ENCODE peak calls at places on chromosomes 5 and 9, in six cellular contexts. One of them, this sample, is unnamed.

GRCh38 chr5:371811-372555 is 50.5 kb downstream of the AHRR start:
- DNase-seq in astrocyte of the cerebellum: no peak
- DNase-seq in lower lobe of right lung: peak
- DNase-seq in cardiac fibroblast: peak
- DNase-seq in astrocyte: no peak
- DNase-seq in choroid plexus epithelial cell: peak
- DNase-seq in this sample: no peak

GRCh38 chr9:75993434-75993833 is 103.0 kb downstream of the PCSK5 start:
- DNase-seq in astrocyte of the cerebellum: peak
- DNase-seq in lower lobe of right lung: no peak
- DNase-seq in cardiac fibroblast: peak
- DNase-seq in astrocyte: peak
- DNase-seq in choroid plexus epithelial cell: peak
- DNase-seq in this sample: no peak

GRCh38 chr9:137365056-137365455 is 57.9 kb downstream of the EXD3 start:
- DNase-seq in astrocyte of the cerebellum: no peak
- DNase-seq in lower lobe of right lung: peak
- DNase-seq in cardiac fibroblast: no peak
- DNase-seq in astrocyte: no peak
- DNase-seq in choroid plexus epithelial cell: no peak
- DNase-seq in this sample: no peak

GRCh38 chr5:155307219-155307618 is 293.7 kb downstream of the KIF4B start:
- DNase-seq in astrocyte of the cerebellum: no peak
- DNase-seq in lower lobe of right lung: no peak
- DNase-seq in cardiac fibroblast: no peak
- DNase-seq in astrocyte: no peak
- DNase-seq in choroid plexus epithelial cell: no peak
- DNase-seq in this sample: no peak

GRCh38 chr5:151694035-151694485 is 7.3 kb upstream of the SPARC start:
- DNase-seq in astrocyte of the cerebellum: no peak
- DNase-seq in lower lobe of right lung: no peak
- DNase-seq in cardiac fibroblast: peak
- DNase-seq in astrocyte: no peak
- DNase-seq in choroid plexus epithelial cell: no peak
- DNase-seq in this sample: no peak

GRCh38 chr9:135076143-135076875 is 11.2 kb upstream of the OLFM1 start:
- DNase-seq in astrocyte of the cerebellum: no peak
- DNase-seq in lower lobe of right lung: no peak
- DNase-seq in cardiac fibroblast: no peak
- DNase-seq in astrocyte: no peak
- DNase-seq in choroid plexus epithelial cell: no peak
- DNase-seq in this sample: no peak

GRCh38 chr5:67910599-67910998 is 305.0 kb upstream of the PIK3R1 start:
- DNase-seq in astrocyte of the cerebellum: no peak
- DNase-seq in lower lobe of right lung: no peak
- DNase-seq in cardiac fibroblast: no peak
- DNase-seq in astrocyte: no peak
- DNase-seq in choroid plexus epithelial cell: no peak
- DNase-seq in this sample: no peak

GRCh38 chr9:8651830-8652229 is 852.3 kb upstream of the DMAC1 start:
- DNase-seq in astrocyte of the cerebellum: no peak
- DNase-seq in lower lobe of right lung: no peak
- DNase-seq in cardiac fibroblast: no peak
- DNase-seq in astrocyte: no peak
- DNase-seq in choroid plexus epithelial cell: no peak
- DNase-seq in this sample: no peak

GRCh38 chr9:130183133-130183762 is 11.0 kb downstream of the NCS1 start:
- DNase-seq in astrocyte of the cerebellum: peak
- DNase-seq in lower lobe of right lung: no peak
- DNase-seq in cardiac fibroblast: peak
- DNase-seq in astrocyte: peak
- DNase-seq in choroid plexus epithelial cell: peak
- DNase-seq in this sample: no peak

GRCh38 chr5:43900974-43901373 is 298.0 kb downstream of the NNT start:
- DNase-seq in astrocyte of the cerebellum: no peak
- DNase-seq in lower lobe of right lung: no peak
- DNase-seq in cardiac fibroblast: no peak
- DNase-seq in astrocyte: no peak
- DNase-seq in choroid plexus epithelial cell: no peak
- DNase-seq in this sample: no peak

GRCh38 chr9:12708562-12709298 is 15.5 kb downstream of the TYRP1 start:
- DNase-seq in astrocyte of the cerebellum: peak
- DNase-seq in lower lobe of right lung: no peak
- DNase-seq in cardiac fibroblast: peak
- DNase-seq in astrocyte: peak
- DNase-seq in choroid plexus epithelial cell: peak
- DNase-seq in this sample: no peak

GRCh38 chr5:124935060-124935459 is 188.6 kb upstream of the ZNF608 start:
- DNase-seq in astrocyte of the cerebellum: no peak
- DNase-seq in lower lobe of right lung: no peak
- DNase-seq in cardiac fibroblast: no peak
- DNase-seq in astrocyte: no peak
- DNase-seq in choroid plexus epithelial cell: no peak
- DNase-seq in this sample: no peak

GRCh38 chr5:416636-416960 is 26.4 kb upstream of the EXOC3 start:
- DNase-seq in astrocyte of the cerebellum: no peak
- DNase-seq in lower lobe of right lung: peak
- DNase-seq in cardiac fibroblast: no peak
- DNase-seq in astrocyte: no peak
- DNase-seq in choroid plexus epithelial cell: no peak
- DNase-seq in this sample: no peak

GRCh38 chr5:65721775-65722574 is at the start of the genes NLN and SGTB:
- DNase-seq in astrocyte of the cerebellum: no peak
- DNase-seq in lower lobe of right lung: peak
- DNase-seq in cardiac fibroblast: peak
- DNase-seq in astrocyte: peak
- DNase-seq in choroid plexus epithelial cell: peak
- DNase-seq in this sample: no peak

GRCh38 chr5:43065384-43066230 is 25.5 kb upstream of the ANXA2R start:
- DNase-seq in astrocyte of the cerebellum: no peak
- DNase-seq in lower lobe of right lung: peak
- DNase-seq in cardiac fibroblast: peak
- DNase-seq in astrocyte: peak
- DNase-seq in choroid plexus epithelial cell: peak
- DNase-seq in this sample: no peak

GRCh38 chr9:76646249-76646648 is 118.0 kb upstream of the PCA3 start:
- DNase-seq in astrocyte of the cerebellum: peak
- DNase-seq in lower lobe of right lung: no peak
- DNase-seq in cardiac fibroblast: peak
- DNase-seq in astrocyte: peak
- DNase-seq in choroid plexus epithelial cell: peak
- DNase-seq in this sample: no peak

GRCh38 chr9:95171001-95171400 is 146.5 kb downstream of the FANCC start:
- DNase-seq in astrocyte of the cerebellum: no peak
- DNase-seq in lower lobe of right lung: no peak
- DNase-seq in cardiac fibroblast: peak
- DNase-seq in astrocyte: peak
- DNase-seq in choroid plexus epithelial cell: peak
- DNase-seq in this sample: no peak

GRCh38 chr5:29899583-29899982 is 1293.9 kb upstream of the CDH6 start:
- DNase-seq in astrocyte of the cerebellum: no peak
- DNase-seq in lower lobe of right lung: no peak
- DNase-seq in cardiac fibroblast: no peak
- DNase-seq in astrocyte: no peak
- DNase-seq in choroid plexus epithelial cell: no peak
- DNase-seq in this sample: no peak

GRCh38 chr9:17793713-17794622 is 215.1 kb downstream of the SH3GL2 start:
- DNase-seq in astrocyte of the cerebellum: no peak
- DNase-seq in lower lobe of right lung: no peak
- DNase-seq in cardiac fibroblast: peak
- DNase-seq in astrocyte: no peak
- DNase-seq in choroid plexus epithelial cell: peak
- DNase-seq in this sample: no peak

GRCh38 chr9:122053546-122053945 is 39.6 kb downstream of the TTLL11 start:
- DNase-seq in astrocyte of the cerebellum: no peak
- DNase-seq in lower lobe of right lung: no peak
- DNase-seq in cardiac fibroblast: no peak
- DNase-seq in astrocyte: no peak
- DNase-seq in choroid plexus epithelial cell: no peak
- DNase-seq in this sample: no peak

GRCh38 chr9:132673355-132673754 is 3.1 kb downstream of the GTF3C4 start:
- DNase-seq in astrocyte of the cerebellum: peak
- DNase-seq in lower lobe of right lung: no peak
- DNase-seq in cardiac fibroblast: peak
- DNase-seq in astrocyte: peak
- DNase-seq in choroid plexus epithelial cell: peak
- DNase-seq in this sample: no peak
- TF ChIP-seq CTCF in astrocyte of the cerebellum: peak
- TF ChIP-seq CTCF in lower lobe of right lung: no peak
- TF ChIP-seq CTCF in cardiac fibroblast: peak
- TF ChIP-seq CTCF in astrocyte: peak
- TF ChIP-seq CTCF in choroid plexus epithelial cell: peak
- TF ChIP-seq CTCF in this sample: peak

GRCh38 chr9:110767559-110768063 is 99.0 kb downstream of the MUSK start:
- DNase-seq in astrocyte of the cerebellum: peak
- DNase-seq in lower lobe of right lung: no peak
- DNase-seq in cardiac fibroblast: peak
- DNase-seq in astrocyte: peak
- DNase-seq in choroid plexus epithelial cell: peak
- DNase-seq in this sample: no peak

GRCh38 chr9:110764006-110764405 is 95.4 kb downstream of the MUSK start:
- DNase-seq in astrocyte of the cerebellum: no peak
- DNase-seq in lower lobe of right lung: no peak
- DNase-seq in cardiac fibroblast: no peak
- DNase-seq in astrocyte: no peak
- DNase-seq in choroid plexus epithelial cell: peak
- DNase-seq in this sample: no peak

GRCh38 chr9:110768887-110769286 is 100.3 kb downstream of the MUSK start:
- DNase-seq in astrocyte of the cerebellum: no peak
- DNase-seq in lower lobe of right lung: no peak
- DNase-seq in cardiac fibroblast: no peak
- DNase-seq in astrocyte: no peak
- DNase-seq in choroid plexus epithelial cell: no peak
- DNase-seq in this sample: no peak

GRCh38 chr9:110763568-110763967 is 95.0 kb downstream of the MUSK start:
- DNase-seq in astrocyte of the cerebellum: no peak
- DNase-seq in lower lobe of right lung: no peak
- DNase-seq in cardiac fibroblast: no peak
- DNase-seq in astrocyte: no peak
- DNase-seq in choroid plexus epithelial cell: no peak
- DNase-seq in this sample: no peak

GRCh38 chr9:110765926-110766325 is 97.3 kb downstream of the MUSK start:
- DNase-seq in astrocyte of the cerebellum: no peak
- DNase-seq in lower lobe of right lung: no peak
- DNase-seq in cardiac fibroblast: no peak
- DNase-seq in astrocyte: no peak
- DNase-seq in choroid plexus epithelial cell: no peak
- DNase-seq in this sample: no peak
- TF ChIP-seq CTCF in astrocyte of the cerebellum: no peak
- TF ChIP-seq CTCF in lower lobe of right lung: no peak
- TF ChIP-seq CTCF in cardiac fibroblast: no peak
- TF ChIP-seq CTCF in astrocyte: no peak
- TF ChIP-seq CTCF in choroid plexus epithelial cell: no peak
- TF ChIP-seq CTCF in this sample: no peak

DNA sequence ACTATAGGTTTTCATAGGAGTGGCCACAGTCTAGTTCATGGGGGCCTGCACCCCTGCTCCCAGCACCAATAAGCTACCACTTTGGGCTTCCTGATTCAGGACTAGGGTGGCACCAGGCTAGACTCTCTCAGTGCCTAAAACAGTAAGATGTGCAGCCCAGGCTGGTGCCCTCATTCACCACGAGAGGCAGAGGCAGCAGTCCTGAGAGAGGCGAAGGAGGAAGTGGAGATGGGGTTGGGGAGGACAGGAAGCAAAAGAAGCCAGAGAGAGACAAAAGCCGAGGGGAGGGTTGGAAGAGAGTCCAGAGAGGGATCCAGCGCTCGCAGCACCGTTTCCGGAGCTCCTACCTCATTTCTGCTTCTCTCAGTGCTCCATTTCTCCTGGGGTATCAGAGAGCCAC is 180.9 kb downstream of the MED10 start:
- DNase-seq in astrocyte of the cerebellum: no peak
- DNase-seq in lower lobe of right lung: no peak
- DNase-seq in cardiac fibroblast: no peak
- DNase-seq in astrocyte: no peak
- DNase-seq in choroid plexus epithelial cell: no peak
- DNase-seq in this sample: no peak
- TF ChIP-seq CTCF in astrocyte of the cerebellum: no peak
- TF ChIP-seq CTCF in lower lobe of right lung: no peak
- TF ChIP-seq CTCF in cardiac fibroblast: no peak
- TF ChIP-seq CTCF in astrocyte: no peak
- TF ChIP-seq CTCF in choroid plexus epithelial cell: no peak
- TF ChIP-seq CTCF in this sample: no peak

GRCh38 chr9:132214027-132214622 is 52.3 kb downstream of the NTNG2 start:
- DNase-seq in astrocyte of the cerebellum: peak
- DNase-seq in lower lobe of right lung: peak
- DNase-seq in cardiac fibroblast: peak
- DNase-seq in astrocyte: peak
- DNase-seq in choroid plexus epithelial cell: peak
- DNase-seq in this sample: peak
- TF ChIP-seq CTCF in astrocyte of the cerebellum: peak
- TF ChIP-seq CTCF in lower lobe of right lung: no peak
- TF ChIP-seq CTCF in cardiac fibroblast: no peak
- TF ChIP-seq CTCF in astrocyte: no peak
- TF ChIP-seq CTCF in choroid plexus epithelial cell: peak
- TF ChIP-seq CTCF in this sample: no peak

DNA sequence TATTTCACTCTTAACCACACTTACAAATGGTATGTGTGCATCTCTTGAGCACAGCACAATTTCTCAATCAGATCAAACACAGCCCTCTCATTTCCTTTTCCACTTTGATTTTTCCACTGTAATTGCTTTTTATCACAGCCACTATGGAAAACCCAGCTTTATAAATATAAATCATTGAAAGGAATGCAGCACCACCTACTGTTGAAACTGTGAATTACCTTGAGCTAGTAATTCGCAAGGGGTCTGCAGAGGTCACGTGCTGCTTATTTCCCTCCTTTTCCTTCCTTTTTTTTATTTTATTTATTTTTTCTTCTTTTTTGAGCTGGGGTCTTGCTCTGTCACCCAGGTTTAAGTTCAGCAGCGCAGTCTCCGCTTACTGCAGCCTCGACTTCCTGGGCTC is 76.9 kb downstream of the CDH6 start:
- DNase-seq in astrocyte of the cerebellum: no peak
- DNase-seq in lower lobe of right lung: no peak
- DNase-seq in cardiac fibroblast: peak
- DNase-seq in astrocyte: no peak
- DNase-seq in choroid plexus epithelial cell: peak
- DNase-seq in this sample: no peak
- TF ChIP-seq CTCF in astrocyte of the cerebellum: peak
- TF ChIP-seq CTCF in lower lobe of right lung: peak
- TF ChIP-seq CTCF in cardiac fibroblast: peak
- TF ChIP-seq CTCF in astrocyte: peak
- TF ChIP-seq CTCF in choroid plexus epithelial cell: peak
- TF ChIP-seq CTCF in this sample: peak

DNA sequence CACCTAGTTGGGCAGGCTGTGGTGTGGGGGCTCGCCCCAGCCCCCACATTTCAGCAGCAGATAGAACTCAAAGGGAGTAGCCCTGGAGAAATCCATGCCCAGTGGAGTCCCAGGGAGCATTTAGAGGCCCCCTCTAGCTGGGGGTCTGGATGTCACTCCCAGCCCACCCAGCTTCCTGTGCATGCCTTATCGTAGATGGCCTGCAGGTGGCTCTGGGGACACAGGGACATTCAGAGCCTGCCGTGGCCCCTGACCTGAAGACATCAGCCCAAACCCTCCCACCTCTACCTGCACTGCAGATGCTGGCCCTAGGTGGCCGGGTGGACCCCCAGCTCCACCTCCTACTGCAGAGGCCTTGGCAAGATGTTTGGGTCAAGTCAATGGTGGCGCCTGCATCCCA is 49.0 kb upstream of the LMX1B start:
- DNase-seq in astrocyte of the cerebellum: no peak
- DNase-seq in lower lobe of right lung: no peak
- DNase-seq in cardiac fibroblast: no peak
- DNase-seq in astrocyte: no peak
- DNase-seq in choroid plexus epithelial cell: no peak
- DNase-seq in this sample: no peak
- TF ChIP-seq CTCF in astrocyte of the cerebellum: no peak
- TF ChIP-seq CTCF in lower lobe of right lung: no peak
- TF ChIP-seq CTCF in cardiac fibroblast: peak
- TF ChIP-seq CTCF in astrocyte: no peak
- TF ChIP-seq CTCF in choroid plexus epithelial cell: no peak
- TF ChIP-seq CTCF in this sample: no peak

GRCh38 chr5:160158087-160158486 is 38.8 kb upstream of the PWWP2A start:
- DNase-seq in astrocyte of the cerebellum: no peak
- DNase-seq in lower lobe of right lung: no peak
- DNase-seq in cardiac fibroblast: no peak
- DNase-seq in astrocyte: no peak
- DNase-seq in choroid plexus epithelial cell: no peak
- DNase-seq in this sample: no peak
- TF ChIP-seq CTCF in astrocyte of the cerebellum: no peak
- TF ChIP-seq CTCF in lower lobe of right lung: no peak
- TF ChIP-seq CTCF in cardiac fibroblast: no peak
- TF ChIP-seq CTCF in astrocyte: no peak
- TF ChIP-seq CTCF in choroid plexus epithelial cell: peak
- TF ChIP-seq CTCF in this sample: no peak